ENCODE peak calls at places on chromosomes 2 and 18, in six cellular contexts. O is heart left ventricle, J is AG08396, Z is Calu3, M is transverse colon, T is M059J. L is an unnamed sample.

GRCh38 chr2:240391111-240392051 is 44.1 kb upstream of the GPC1 start:
- DNase-seq in O (peak; percentile 14), J (no peak), Z (no peak), M (peak; percentile 4), T (no peak), L (no peak)

GRCh38 chr2:75053484-75054112 is 95.2 kb downstream of the POLE4 start:
- DNase-seq in O (no peak), J (peak; percentile 11), Z (peak; percentile 57), M (peak; percentile 9), T (peak; percentile 48), L (no peak)

GRCh38 chr18:36627616-36628015 is 201.2 kb downstream of the TPGS2 start:
- DNase-seq in O (no peak), J (no peak), Z (no peak), M (no peak), T (no peak), L (no peak)

GRCh38 chr18:1014496-1014895 is 109.8 kb downstream of the ADCYAP1 start:
- DNase-seq in O (no peak), J (no peak), Z (no peak), M (no peak), T (peak; percentile 32), L (peak; percentile 31)

GRCh38 chr2:240249423-240250149 is 109.1 kb upstream of the OTOS start:
- DNase-seq in O (no peak), J (no peak), Z (no peak), M (no peak), T (no peak), L (no peak)

GRCh38 chr2:189178007-189178406 is 1.6 kb downstream of the COL5A2 start:
- DNase-seq in O (no peak), J (no peak), Z (no peak), M (no peak), T (peak; percentile 42), L (no peak)

GRCh38 chr18:9379118-9379517 is 44.5 kb downstream of the TWSG1 start:
- DNase-seq in O (no peak), J (no peak), Z (no peak), M (no peak), T (no peak), L (no peak)

GRCh38 chr18:63131106-63131943 is 188.2 kb downstream of the BCL2 start:
- DNase-seq in O (peak; percentile 50), J (peak; percentile 71), Z (peak; percentile 56), M (peak; percentile 74), T (peak; percentile 51), L (no peak)

GRCh38 chr2:219778189-219778588 is 150.8 kb downstream of the SLC4A3 start:
- DNase-seq in O (no peak), J (no peak), Z (no peak), M (no peak), T (no peak), L (no peak)

GRCh38 chr2:229731916-229732315 is 17.6 kb upstream of the DNER start:
- DNase-seq in O (no peak), J (no peak), Z (no peak), M (no peak), T (peak; percentile 48), L (no peak)

GRCh38 chr18:3852321-3852720 is 402.3 kb downstream of the TGIF1 start:
- DNase-seq in O (no peak), J (no peak), Z (no peak), M (no peak), T (peak; percentile 3), L (no peak)

GRCh38 chr2:126220336-126220735 is 435.6 kb upstream of the GYPC start:
- DNase-seq in O (no peak), J (no peak), Z (no peak), M (no peak), T (peak; percentile 68), L (no peak)

GRCh38 chr18:56789004-56789888 is 138.1 kb downstream of the WDR7 start:
- DNase-seq in O (peak; percentile 56), J (peak; percentile 3), Z (peak; percentile 26), M (peak; percentile 22), T (peak; percentile 15), L (no peak)

GRCh38 chr18:51068111-51068510 is 38.1 kb downstream of the SMAD4 start:
- DNase-seq in O (no peak), J (peak; percentile 17), Z (no peak), M (no peak), T (peak; percentile 72), L (no peak)

GRCh38 chr18:31579375-31579774 is 12.3 kb upstream of the TTR start:
- DNase-seq in O (no peak), J (no peak), Z (no peak), M (no peak), T (no peak), L (no peak)

GRCh38 chr2:86636842-86637241 is 13.2 kb upstream of the RNF103 start:
- DNase-seq in O (no peak), J (no peak), Z (no peak), M (no peak), T (no peak), L (no peak)

GRCh38 chr2:55051026-55051866 is 995 bp upstream of the RTN4 start:
- DNase-seq in O (peak; percentile 53), J (peak; percentile 87), Z (peak; percentile 70), M (peak; percentile 55), T (peak; percentile 99), L (no peak)

GRCh38 chr2:232951891-232952290 is 61.2 kb downstream of the NGEF start:
- DNase-seq in O (no peak), J (no peak), Z (no peak), M (no peak), T (peak; percentile 64), L (no peak)

GRCh38 chr2:82283075-82283474 is 1978.5 kb upstream of the LRRTM1 start:
- DNase-seq in O (no peak), J (no peak), Z (no peak), M (no peak), T (no peak), L (no peak)

GRCh38 chr2:102037681-102038080 is 45.9 kb downstream of the IL1R2 start:
- DNase-seq in O (no peak), J (no peak), Z (no peak), M (no peak), T (no peak), L (no peak)

GRCh38 chr2:55102056-55102812 is 52.0 kb upstream of the RTN4 start:
- DNase-seq in O (no peak), J (no peak), Z (no peak), M (no peak), T (peak; percentile 25), L (no peak)

GRCh38 chr2:171289938-171290480 is 129.3 kb upstream of the TLK1 start:
- DNase-seq in O (no peak), J (no peak), Z (no peak), M (no peak), T (no peak), L (no peak)

GRCh38 chr2:207902822-207903221 is 122.5 kb downstream of the PLEKHM3 start:
- DNase-seq in O (no peak), J (no peak), Z (no peak), M (no peak), T (no peak), L (no peak)

GRCh38 chr18:3498705-3499451 is 48.9 kb downstream of the TGIF1 start:
- DNase-seq in O (peak; percentile 29), J (peak; percentile 70), Z (peak; percentile 6), M (peak; percentile 28), T (no peak), L (no peak)

GRCh38 chr2:20631617-20632307 is 19.1 kb downstream of the HS1BP3 start:
- DNase-seq in O (no peak), J (no peak), Z (no peak), M (no peak), T (no peak), L (no peak)

GRCh38 chr2:235740821-235741220 is 247.0 kb downstream of the AGAP1 start:
- DNase-seq in O (no peak), J (no peak), Z (peak; percentile 69), M (peak; percentile 39), T (peak; percentile 24), L (no peak)

GRCh38 chr18:8116346-8117007 is 492.8 kb upstream of the RAB12 start:
- DNase-seq in O (no peak), J (peak; percentile 64), Z (peak; percentile 44), M (no peak), T (peak; percentile 84), L (no peak)

GRCh38 chr18:13613591-13614317 is 112.6 kb downstream of the FAM210A start:
- DNase-seq in O (no peak), J (no peak), Z (no peak), M (no peak), T (no peak), L (no peak)

GRCh38 chr2:60517441-60517840 is 36.0 kb downstream of the BCL11A start:
- DNase-seq in O (no peak), J (no peak), Z (no peak), M (no peak), T (no peak), L (no peak)

GRCh38 chr2:240611601-240612210 is 13.6 kb upstream of the GPR35 start:
- DNase-seq in O (no peak), J (no peak), Z (no peak), M (no peak), T (no peak), L (no peak)

GRCh38 chr2:128475427-128476211 is 157.0 kb upstream of the HS6ST1 start:
- DNase-seq in O (no peak), J (no peak), Z (no peak), M (no peak), T (no peak), L (no peak)

GRCh38 chr2:37892436-37893114 is 32.5 kb upstream of the RMDN2 start:
- DNase-seq in O (no peak), J (no peak), Z (no peak), M (no peak), T (peak; percentile 17), L (no peak)

GRCh38 chr2:85413592-85414421 is 3.6 kb upstream of the CAPG start:
- DNase-seq in O (no peak), J (peak; percentile 82), Z (peak; percentile 79), M (peak; percentile 76), T (peak; percentile 48), L (no peak)

GRCh38 chr2:224407241-224407680 is 5.4 kb upstream of the FAM124B start:
- DNase-seq in O (peak; percentile 43), J (no peak), Z (no peak), M (no peak), T (no peak), L (no peak)

GRCh38 chr18:26526128-26526965 is 22.0 kb downstream of the KCTD1 start:
- DNase-seq in O (no peak), J (no peak), Z (no peak), M (no peak), T (no peak), L (no peak)

GRCh38 chr2:145095641-145096435 is 575.9 kb upstream of the ZEB2 start:
- DNase-seq in O (no peak), J (no peak), Z (no peak), M (no peak), T (peak; percentile 80), L (no peak)

GRCh38 chr2:173394575-173394974 is 39.9 kb downstream of the CDCA7 start:
- DNase-seq in O (no peak), J (no peak), Z (no peak), M (no peak), T (no peak), L (no peak)

GRCh38 chr2:8418721-8419120 is 263.1 kb upstream of the ID2 start:
- DNase-seq in O (no peak), J (no peak), Z (no peak), M (no peak), T (no peak), L (no peak)

L was measured in NCI-H187 treated with DMSO at 0.1 percent for 48 hours.